ENCODE peak calls at places on chromosomes 7 and 10, in five cellular contexts. F is CD4-positive, alpha-beta memory T cell; C is cardiac muscle cell; D is fibroblast of lung; U is tibial artery. H is an unnamed sample. For H3K9me3, the result is how much of the 10 kb centered on the place peaks cover.

GRCh38 chr7:143343596-143343995 is 18.9 kb downstream of the FAM131B start:
- DNase-seq in F (no peak), C (no peak), D (no peak), U (no peak), H (no peak)

GRCh38 chr10:124588736-124589451 is 127.3 kb downstream of the LHPP start:
- DNase-seq in F (no peak), C (peak), D (peak), U (peak), H (no peak)

GRCh38 chr10:122225324-122225723 is 45.8 kb upstream of the BTBD16 start:
- DNase-seq in F (no peak), C (no peak), D (no peak), U (no peak), H (no peak)

GRCh38 chr7:96004598-96004997 is 232.2 kb downstream of the DYNC1I1 start:
- DNase-seq in F (no peak), C (no peak), D (peak), U (no peak), H (no peak)

GRCh38 chr10:33344676-33345075 is 10.2 kb upstream of the NRP1 start:
- DNase-seq in F (no peak), C (no peak), D (no peak), U (no peak), H (no peak)

GRCh38 chr7:106177738-106178592 is 65.9 kb upstream of the SYPL1 start:
- DNase-seq in F (no peak), C (no peak), D (no peak), U (no peak), H (no peak)

GRCh38 chr7:70975816-70976215 is 156.1 kb upstream of the GALNT17 start:
- DNase-seq in F (no peak), C (no peak), D (no peak), U (no peak), H (no peak)

GRCh38 chr10:93495654-93496321 is 624 bp upstream of the CEP55 start:
- DNase-seq in F (peak), C (peak), D (no peak), U (no peak), H (no peak)

GRCh38 chr7:155544485-155544884 is 1.9 kb downstream of the CNPY1 start:
- DNase-seq in F (no peak), C (no peak), D (no peak), U (no peak), H (no peak)

GRCh38 chr7:51230324-51230625 is 86.3 kb downstream of the COBL start:
- DNase-seq in F (no peak), C (no peak), D (no peak), U (no peak), H (no peak)

GRCh38 chr7:51229106-51229537 is 87.5 kb downstream of the COBL start:
- DNase-seq in F (no peak), C (no peak), D (no peak), U (no peak), H (no peak)

GRCh38 chr7:51228386-51228958 is 88.1 kb downstream of the COBL start:
- DNase-seq in F (no peak), C (no peak), D (no peak), U (no peak), H (no peak)

GRCh38 chr7:51230723-51231122 is 85.9 kb downstream of the COBL start:
- DNase-seq in F (no peak), C (no peak), D (no peak), U (no peak), H (no peak)

DNA sequence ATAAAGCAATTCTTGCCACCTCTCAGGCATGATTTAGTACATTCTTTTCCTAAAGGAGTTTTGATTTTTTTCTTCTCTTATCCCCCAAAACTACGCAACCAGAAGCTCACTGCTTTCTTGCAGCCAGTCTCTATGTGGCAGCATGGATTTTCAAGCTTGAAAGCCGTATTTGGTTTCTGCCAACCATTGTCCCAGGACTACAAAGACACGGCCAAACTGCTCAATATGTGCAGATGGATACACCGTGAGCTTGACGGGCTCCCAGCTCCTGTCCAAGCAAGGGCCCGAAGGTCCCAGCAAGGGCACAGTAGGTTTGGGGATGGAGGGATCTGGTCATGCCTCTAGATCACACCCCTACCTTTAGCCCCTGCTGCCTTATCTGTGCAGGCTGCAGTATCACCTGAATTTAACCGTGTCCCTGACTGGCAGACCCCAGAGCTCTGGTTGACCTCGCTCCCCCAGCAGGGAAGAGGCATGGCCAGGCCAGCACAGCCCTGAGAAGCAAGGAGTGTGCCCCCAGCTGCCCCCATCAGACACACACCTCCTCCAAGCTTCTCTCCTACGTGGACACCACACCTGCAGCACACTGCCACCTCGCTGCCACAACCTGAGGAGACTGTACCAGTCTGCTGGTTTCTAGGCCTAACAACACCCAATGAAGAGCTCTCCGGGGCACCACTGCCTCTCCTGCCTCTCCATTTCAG is 86.8 kb downstream of the COBL start:
- DNase-seq in F (no peak), C (no peak), D (no peak), U (no peak), H (no peak)
- H3K9me3 ChIP-seq in F (under half), C (under half), D (under half), U (under half), H (under half)

GRCh38 chr10:131086511-131086910 is 225.0 kb downstream of the TCERG1L start:
- DNase-seq in F (no peak), C (no peak), D (no peak), U (no peak), H (no peak)
- H3K9me3 ChIP-seq in F (under half), C (under half), D (under half), U (under half), H (under half)

GRCh38 chr7:153943428-153944370 is 108.5 kb upstream of the DPP6 start:
- DNase-seq in F (no peak), C (no peak), D (no peak), U (no peak), H (no peak)
- H3K9me3 ChIP-seq in F (under half), C (under half), D (under half), U (under half), H (under half)

GRCh38 chr10:133520193-133520738 is 6.9 kb upstream of the CYP2E1 start:
- DNase-seq in F (peak), C (no peak), D (peak), U (peak), H (peak)

GRCh38 chr10:133511907-133512528 is 15.1 kb upstream of the CYP2E1 start:
- DNase-seq in F (no peak), C (no peak), D (no peak), U (no peak), H (no peak)

GRCh38 chr10:133511408-133511807 is 15.8 kb upstream of the CYP2E1 start:
- DNase-seq in F (no peak), C (no peak), D (no peak), U (no peak), H (no peak)

GRCh38 chr10:133515471-133515870 is 11.7 kb upstream of the CYP2E1 start:
- DNase-seq in F (no peak), C (no peak), D (no peak), U (no peak), H (no peak)

DNA sequence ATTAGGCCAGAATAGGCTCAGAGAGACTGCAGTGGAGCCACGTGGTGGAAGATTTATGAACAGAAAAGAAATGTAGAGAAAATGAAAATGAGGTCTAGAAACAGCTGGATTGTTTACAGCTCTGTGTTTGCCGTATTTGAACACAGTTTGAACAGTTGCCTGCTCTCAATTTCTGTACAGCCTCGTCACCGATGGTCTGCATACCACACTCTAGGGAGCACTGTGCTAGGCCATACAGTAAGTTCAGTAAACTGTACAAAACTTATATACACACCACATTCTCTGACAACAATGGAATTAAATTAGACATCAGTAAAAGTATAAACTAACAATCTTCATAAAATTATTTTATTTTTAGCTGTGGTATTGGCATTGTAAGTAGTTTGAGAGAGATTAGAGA is 11.1 kb upstream of the CYP2E1 start:
- DNase-seq in F (no peak), C (no peak), D (no peak), U (no peak), H (no peak)
- H3K9me3 ChIP-seq in F (under half), C (under half), D (under half), U (under half), H (under half)